ENCODE peak calls at places on chromosomes 12 and 14, in seven cellular contexts. L, C, G, A, Y, X and F are unnamed samples.

GRCh38 chr12:68348419-68348818 is 16.3 kb upstream of the MDM1 start:
- DNase-seq in L (no peak), C (no peak), G (no peak), A (no peak), Y (no peak), X (no peak), F (no peak)

GRCh38 chr12:106247731-106248176 is at the start of gene CKAP4:
- DNase-seq in L (peak), C (no peak), G (peak), A (peak), Y (no peak), X (peak), F (peak)

GRCh38 chr12:18158774-18159557 is 69.0 kb upstream of the RERGL start:
- DNase-seq in L (no peak), C (no peak), G (no peak), A (peak), Y (no peak), X (no peak), F (peak)

GRCh38 chr14:96173646-96174475 is 30.8 kb upstream of the BDKRB2 start:
- DNase-seq in L (no peak), C (no peak), G (no peak), A (no peak), Y (no peak), X (no peak), F (no peak)

GRCh38 chr12:82461393-82461792 is 103.1 kb downstream of the METTL25 start:
- DNase-seq in L (no peak), C (no peak), G (no peak), A (peak), Y (no peak), X (no peak), F (no peak)

GRCh38 chr12:126681676-126682075 is 1585.3 kb upstream of the TMEM132C start:
- DNase-seq in L (no peak), C (no peak), G (no peak), A (no peak), Y (no peak), X (peak), F (no peak)

GRCh38 chr14:104589338-104590195 is 10.0 kb downstream of the C14orf180 start:
- DNase-seq in L (no peak), C (no peak), G (no peak), A (no peak), Y (no peak), X (no peak), F (no peak)

GRCh38 chr14:44778562-44778961 is 183.2 kb downstream of the KLHL28 start:
- DNase-seq in L (no peak), C (no peak), G (no peak), A (no peak), Y (no peak), X (peak), F (peak)

GRCh38 chr14:75845136-75845804 is 136.5 kb downstream of the TGFB3 start:
- DNase-seq in L (no peak), C (no peak), G (no peak), A (no peak), Y (no peak), X (no peak), F (no peak)

GRCh38 chr12:57107456-57107855 is 3.7 kb downstream of the STAT6 start:
- DNase-seq in L (no peak), C (no peak), G (no peak), A (no peak), Y (no peak), X (no peak), F (no peak)

GRCh38 chr12:57104292-57104910 is 6.8 kb downstream of the STAT6 start:
- DNase-seq in L (no peak), C (no peak), G (no peak), A (no peak), Y (no peak), X (no peak), F (no peak)

GRCh38 chr12:57105011-57105753 is 6.0 kb downstream of the STAT6 start:
- DNase-seq in L (no peak), C (no peak), G (no peak), A (no peak), Y (no peak), X (no peak), F (no peak)

GRCh38 chr12:57103856-57104255 is 7.3 kb downstream of the STAT6 start:
- DNase-seq in L (no peak), C (no peak), G (no peak), A (no peak), Y (no peak), X (peak), F (no peak)

DNA sequence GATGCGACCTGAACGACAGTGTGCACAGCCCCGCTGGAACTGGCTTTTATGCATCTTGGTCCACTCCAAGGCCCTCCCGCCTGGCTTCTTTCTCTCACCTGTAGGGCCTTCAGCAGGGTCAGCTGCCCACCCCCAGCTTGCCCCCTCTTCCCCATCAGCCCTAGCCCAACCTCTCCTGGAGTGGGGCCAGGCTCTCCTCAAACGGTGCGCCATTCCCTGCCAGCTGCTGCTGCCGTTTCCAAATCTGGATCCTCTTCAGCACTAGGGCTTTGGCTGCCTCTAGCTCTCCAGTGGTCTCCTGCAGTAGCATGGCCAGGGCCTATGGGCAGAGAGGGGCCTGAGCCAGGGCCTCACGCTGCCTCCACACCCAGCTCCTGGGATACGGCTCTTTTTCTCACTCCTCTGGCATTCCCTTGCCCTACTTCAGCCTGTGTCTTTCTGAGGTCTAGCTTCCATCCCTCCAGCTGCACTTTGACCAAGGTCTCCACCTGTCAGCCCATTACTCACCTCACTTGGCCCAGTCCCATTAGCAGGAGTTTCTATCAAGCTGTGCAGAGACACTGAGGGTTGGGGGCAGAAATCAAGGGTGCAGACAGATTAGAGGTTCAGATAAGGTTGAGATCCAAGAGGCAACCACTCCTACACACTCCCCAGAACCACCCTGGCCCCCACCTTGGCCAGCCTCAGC is 5.0 kb downstream of the STAT6 start:
- DNase-seq in L (no peak), C (no peak), G (no peak), A (no peak), Y (no peak), X (no peak), F (no peak)
- H3K27ac ChIP-seq in L (no peak), C (no peak), G (no peak), A (no peak), Y (no peak), X (no peak), F (no peak)

DNA sequence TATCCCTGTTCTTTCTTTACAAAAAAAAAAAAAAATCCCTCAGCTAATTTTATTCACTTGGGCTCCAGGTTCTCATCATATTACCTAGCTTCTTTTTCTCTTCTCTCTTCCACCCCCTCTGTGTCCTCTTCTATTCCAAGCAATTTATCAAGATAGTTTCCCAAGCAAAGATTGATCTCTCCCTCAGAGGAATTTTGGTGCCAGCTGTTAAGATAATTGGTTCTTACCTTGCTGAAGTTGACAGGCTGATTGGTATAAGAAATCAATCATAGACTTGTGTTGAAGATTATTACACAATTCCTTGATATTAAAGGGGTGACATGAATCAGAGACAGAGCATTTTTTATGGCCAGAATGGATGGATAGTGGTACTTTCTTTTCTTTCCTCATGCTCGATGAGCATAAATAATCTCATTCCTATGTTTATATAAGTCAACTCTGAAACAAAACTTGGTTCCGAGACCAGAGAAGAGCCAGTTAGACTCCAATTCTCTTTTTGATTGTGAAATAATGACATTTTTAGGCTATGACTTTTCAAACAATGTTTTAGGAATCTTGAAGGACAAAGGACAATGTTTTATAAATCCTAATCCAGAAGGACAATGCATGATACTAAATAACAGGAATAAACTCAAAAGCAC is 264.1 kb upstream of the PRKD1 start:
- DNase-seq in L (no peak), C (no peak), G (no peak), A (no peak), Y (no peak), X (no peak), F (no peak)
- H3K27ac ChIP-seq in L (no peak), C (no peak), G (no peak), A (no peak), Y (no peak), X (no peak), F (no peak)

GRCh38 chr12:2803635-2804380 is 8.7 kb upstream of the ITFG2 start:
- DNase-seq in L (no peak), C (no peak), G (no peak), A (no peak), Y (no peak), X (no peak), F (no peak)
- H3K27ac ChIP-seq in L (no peak), C (no peak), G (no peak), A (no peak), Y (no peak), X (no peak), F (no peak)

GRCh38 chr12:53389702-53390101 is 9.7 kb downstream of the SP1 start:
- DNase-seq in L (no peak), C (no peak), G (no peak), A (no peak), Y (no peak), X (no peak), F (no peak)
- H3K27ac ChIP-seq in L (peak), C (peak), G (peak), A (no peak), Y (no peak), X (no peak), F (no peak)

GRCh38 chr12:57936513-57936883 is 4.9 kb upstream of the ATP23 start:
- DNase-seq in L (no peak), C (no peak), G (no peak), A (no peak), Y (no peak), X (no peak), F (no peak)
- H3K27ac ChIP-seq in L (peak), C (peak), G (peak), A (peak), Y (no peak), X (peak), F (peak)